ENCODE peak calls at places on chromosomes 12 and 14, in eight cellular contexts. O is uterus, A is transverse colon, Q is K562, F is IMR-90, K is Peyer's patch, R is H1, J is body of pancreas. Y is an unnamed sample.

GRCh38 chr12:42145197-42145549 is 499 bp upstream of the GXYLT1 start:
- DNase-seq in O (no peak), A (no peak), Q (peak; percentile 26), F (peak; percentile 11), K (no peak), R (no peak), J (no peak), Y (no peak)

GRCh38 chr12:120972870-120973543 is 5.3 kb upstream of the HNF1A start:
- DNase-seq in O (no peak), A (no peak), Q (no peak), F (no peak), K (no peak), R (peak; percentile 67), J (peak; percentile 35), Y (no peak)

GRCh38 chr12:69385038-69385437 is 25.5 kb downstream of the YEATS4 start:
- DNase-seq in O (no peak), A (no peak), Q (no peak), F (no peak), K (no peak), R (no peak), J (no peak), Y (no peak)

GRCh38 chr14:23025181-23025788 is 9.4 kb downstream of the PSMB5 start:
- DNase-seq in O (no peak), A (no peak), Q (peak; percentile 27), F (no peak), K (no peak), R (no peak), J (no peak), Y (no peak)

GRCh38 chr12:85663631-85664030 is 172.6 kb downstream of the RASSF9 start:
- DNase-seq in O (no peak), A (no peak), Q (no peak), F (no peak), K (no peak), R (no peak), J (no peak), Y (no peak)

GRCh38 chr12:2998789-2999264 is 39.6 kb downstream of the TEAD4 start:
- DNase-seq in O (peak; percentile 86), A (no peak), Q (peak; percentile 93), F (peak; percentile 88), K (no peak), R (peak; percentile 51), J (peak; percentile 70), Y (no peak)

GRCh38 chr12:123027726-123028445 is 47.4 kb downstream of the ARL6IP4 start:
- DNase-seq in O (no peak), A (no peak), Q (no peak), F (no peak), K (no peak), R (no peak), J (no peak), Y (no peak)

GRCh38 chr12:62260733-62261683 is 804 bp downstream of the USP15 start:
- DNase-seq in O (no peak), A (peak; percentile 45), Q (peak; percentile 69), F (peak; percentile 41), K (peak; percentile 81), R (no peak), J (peak; percentile 55), Y (peak; percentile 29)

GRCh38 chr14:56120091-56120632 is 2.0 kb downstream of the PELI2 start:
- DNase-seq in O (no peak), A (no peak), Q (no peak), F (peak; percentile 46), K (no peak), R (no peak), J (peak; percentile 64), Y (no peak)

GRCh38 chr12:55446334-55446733 is 2.5 kb downstream of the OR6C2 start:
- DNase-seq in O (no peak), A (no peak), Q (no peak), F (no peak), K (no peak), R (no peak), J (no peak), Y (no peak)

GRCh38 chr12:8605057-8605456 is 7.6 kb downstream of the AICDA start:
- DNase-seq in O (no peak), A (no peak), Q (no peak), F (no peak), K (no peak), R (no peak), J (no peak), Y (no peak)

GRCh38 chr14:28755930-28756895 is 10.4 kb upstream of the FOXG1 start:
- DNase-seq in O (no peak), A (no peak), Q (no peak), F (no peak), K (no peak), R (no peak), J (no peak), Y (no peak)

GRCh38 chr14:73457050-73457934 is 1.1 kb downstream of the NUMB start:
- DNase-seq in O (no peak), A (no peak), Q (no peak), F (peak; percentile 33), K (no peak), R (no peak), J (peak; percentile 41), Y (peak; percentile 57)

GRCh38 chr14:52882824-52883223 is 68.0 kb downstream of the FERMT2 start:
- DNase-seq in O (no peak), A (no peak), Q (no peak), F (no peak), K (no peak), R (no peak), J (no peak), Y (no peak)

GRCh38 chr12:89980236-89980635 is 271.6 kb upstream of the ATP2B1 start:
- DNase-seq in O (peak; percentile 34), A (no peak), Q (no peak), F (peak; percentile 59), K (no peak), R (no peak), J (peak; percentile 43), Y (no peak)

GRCh38 chr12:50734409-50735263 is 29.3 kb upstream of the ATF1 start:
- DNase-seq in O (no peak), A (no peak), Q (peak; percentile 48), F (peak; percentile 33), K (no peak), R (no peak), J (no peak), Y (no peak)

GRCh38 chr12:67811437-67812361 is 163.2 kb downstream of the DYRK2 start:
- DNase-seq in O (no peak), A (no peak), Q (no peak), F (peak; percentile 93), K (no peak), R (no peak), J (no peak), Y (no peak)

GRCh38 chr12:116727902-116728301 is 10.0 kb downstream of the SPRING1 start:
- DNase-seq in O (no peak), A (no peak), Q (no peak), F (no peak), K (no peak), R (no peak), J (no peak), Y (no peak)

GRCh38 chr12:57793920-57794319 is 11.3 kb downstream of the TSFM start:
- DNase-seq in O (no peak), A (no peak), Q (no peak), F (peak; percentile 90), K (no peak), R (no peak), J (no peak), Y (no peak)

GRCh38 chr12:57069522-57069921 is 9.1 kb downstream of the NEMP1 start:
- DNase-seq in O (peak; percentile 51), A (peak; percentile 66), Q (peak; percentile 52), F (peak; percentile 87), K (peak; percentile 70), R (no peak), J (peak; percentile 88), Y (no peak)

GRCh38 chr14:100651999-100652508 is 64.8 kb upstream of the BEGAIN start:
- DNase-seq in O (no peak), A (no peak), Q (no peak), F (peak; percentile 66), K (no peak), R (no peak), J (peak; percentile 90), Y (no peak)
- H3K27me3 ChIP-seq in O (peaks cover 8% of the 10 kb centered on the region), A (peaks cover 28% of the 10 kb centered on the region), Q (no peaks in the 10 kb centered on the region), F (peaks cover 21% of the 10 kb centered on the region), K (no peaks in the 10 kb centered on the region), R (no peaks in the 10 kb centered on the region), J (no peaks in the 10 kb centered on the region), Y (no peaks in the 10 kb centered on the region)

GRCh38 chr14:102138535-102138934 is 1.2 kb upstream of the WDR20 start:
- DNase-seq in O (no peak), A (no peak), Q (no peak), F (no peak), K (no peak), R (no peak), J (no peak), Y (no peak)
- H3K4me3 ChIP-seq in O (peak overlapping the region; percentile 81), A (peak overlapping the region; percentile 93), Q (peak overlapping the region; percentile 87), F (no peak overlapping the region), K (peak overlapping the region; percentile 98), R (peak overlapping the region; percentile 84), J (peak overlapping the region; percentile 75), Y (no peak overlapping the region)

DNA sequence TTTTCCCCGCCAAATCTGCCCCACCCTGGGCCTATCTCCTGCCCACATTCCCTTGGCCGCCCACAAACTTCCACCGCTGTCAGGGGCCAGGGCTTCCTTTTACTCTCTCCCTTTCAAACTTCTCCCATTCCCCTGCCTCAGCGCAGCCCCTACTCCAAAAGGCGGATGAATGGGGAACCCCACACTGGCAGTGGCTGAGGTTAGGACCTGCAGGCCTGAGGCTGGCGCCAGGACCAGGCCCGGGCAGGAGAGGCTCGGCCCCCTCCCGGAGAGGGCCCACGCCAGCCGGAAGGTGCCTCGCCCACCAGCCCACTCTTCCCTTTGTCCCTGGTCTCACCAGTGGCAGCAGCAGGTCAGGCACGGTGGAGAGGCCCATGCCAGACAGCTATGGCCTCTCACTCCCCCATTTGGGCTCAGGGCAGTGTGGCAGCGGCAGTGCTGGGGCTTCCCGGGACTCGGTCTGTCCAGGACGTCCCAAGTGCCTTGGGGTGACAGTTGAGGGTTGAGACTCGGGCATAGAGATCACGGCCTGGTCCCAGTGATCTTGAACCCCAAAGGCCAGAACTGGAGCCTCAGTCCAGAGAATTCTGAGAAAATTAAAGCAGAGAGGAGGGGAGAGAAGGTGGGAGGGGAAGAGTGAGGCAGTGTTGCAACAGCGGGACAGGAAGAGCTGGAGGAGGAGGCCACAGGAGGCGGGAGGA is at the start of gene TNFRSF1A:
- DNase-seq in O (peak; percentile 76), A (peak; percentile 82), Q (peak; percentile 74), F (peak; percentile 85), K (peak; percentile 46), R (no peak), J (peak; percentile 87), Y (peak; percentile 87)
- TF ChIP-seq POLR2A in O (peak; percentile 62), A (peak; percentile 80), Q (peak; percentile 74), F (no peak), K (peak; percentile 94), R (no peak), J (no peak), Y (peak; percentile 83)

DNA sequence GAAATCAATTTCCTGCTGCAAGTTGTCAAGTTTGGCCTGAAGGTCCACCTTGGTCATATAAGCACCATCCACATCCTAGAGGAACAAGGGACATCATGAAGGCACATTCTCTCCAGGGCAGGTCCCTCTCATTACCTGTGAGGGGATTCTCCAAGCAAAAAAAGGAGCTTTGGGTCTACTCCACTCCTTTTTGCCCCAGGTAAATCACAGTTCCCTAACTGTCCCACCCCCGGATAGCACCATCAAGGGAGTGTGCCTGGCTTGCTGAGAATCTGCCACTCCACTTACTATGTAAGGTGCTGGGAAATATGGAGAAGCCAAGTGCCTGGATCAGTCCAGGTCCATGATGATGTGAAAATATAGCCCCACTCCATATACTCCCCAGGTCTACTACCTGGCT is 2.5 kb downstream of the KRT1 start:
- DNase-seq in O (no peak), A (no peak), Q (no peak), F (no peak), K (no peak), R (no peak), J (no peak), Y (no peak)
- H3K27me3 ChIP-seq in O (no peaks in the 10 kb centered on the region), A (peaks cover 3% of the 10 kb centered on the region), Q (peaks cover 35% of the 10 kb centered on the region), F (peaks cover 31% of the 10 kb centered on the region), K (no peaks in the 10 kb centered on the region), R (no peaks in the 10 kb centered on the region), J (no peaks in the 10 kb centered on the region), Y (no peaks in the 10 kb centered on the region)

Y was measured in right lobe of liver.